ENCODE peak calls at places on chromosomes 16 and 17, in four cellular contexts. U is kidney epithelial cell, F is BE2C, E is GM12865. Y is an unnamed sample.

GRCh38 chr17:59366773-59367656 is 35.6 kb downstream of the YPEL2 start:
- DNase-seq in F (peak; percentile 44), E (no peak), U (no peak), Y (no peak)

GRCh38 chr17:81810476-81810875 is 6.5 kb downstream of the GCGR start:
- DNase-seq in U (no peak), E (no peak), F (no peak), Y (no peak)

GRCh38 chr17:81127133-81127455 is 38.2 kb upstream of the PVALEF start:
- DNase-seq in F (no peak), U (no peak), E (no peak), Y (no peak)

GRCh38 chr16:76195648-76196047 is 81.6 kb upstream of the CNTNAP4 start:
- DNase-seq in F (no peak), E (no peak), U (no peak), Y (no peak)

GRCh38 chr16:73202176-73202729 is 154.3 kb upstream of the ZFHX3 start:
- DNase-seq in U (no peak), F (no peak), E (no peak), Y (no peak)

GRCh38 chr17:72393553-72393952 is 272.7 kb downstream of the SOX9 start:
- DNase-seq in U (peak; percentile 85), E (no peak), F (no peak), Y (no peak)

GRCh38 chr16:4051591-4051990 is 64.7 kb downstream of the ADCY9 start:
- DNase-seq in F (no peak), E (no peak), U (no peak), Y (no peak)

GRCh38 chr17:12927541-12928425 is 90.0 kb downstream of the ELAC2 start:
- DNase-seq in E (no peak), U (no peak), F (no peak), Y (no peak)

GRCh38 chr17:71327376-71328059 is 793.3 kb upstream of the SOX9 start:
- DNase-seq in U (no peak), E (no peak), F (no peak), Y (no peak)

GRCh38 chr17:61415374-61416210 is 15.9 kb downstream of the TBX2 start:
- DNase-seq in U (no peak), F (no peak), E (no peak), Y (no peak)

GRCh38 chr16:9154576-9155410 is 63.3 kb downstream of the HAPSTR1 start:
- DNase-seq in U (no peak), F (no peak), E (no peak), Y (no peak)

GRCh38 chr17:79010304-79010646 is 711 bp upstream of the CANT1 start:
- DNase-seq in F (no peak), U (no peak), E (no peak), Y (no peak)

GRCh38 chr17:41009301-41009760 is 403 bp upstream of the KRTAP3-1 start:
- DNase-seq in U (no peak), E (no peak), F (no peak), Y (no peak)

GRCh38 chr17:20095366-20096080 is 86.4 kb downstream of the SPECC1 start:
- DNase-seq in U (peak; percentile 5), E (no peak), F (peak; percentile 8), Y (no peak)

GRCh38 chr17:8162232-8162996 is at the start of gene VAMP2:
- DNase-seq in U (no peak), F (peak; percentile 76), E (peak; percentile 82), Y (peak; percentile 86)

GRCh38 chr16:72560617-72561016 is 388.7 kb upstream of the PMFBP1 start:
- DNase-seq in E (no peak), F (peak; percentile 18), U (no peak), Y (no peak)

GRCh38 chr17:16378631-16379282 is 2.1 kb upstream of the UBB start:
- DNase-seq in U (no peak), E (no peak), F (no peak), Y (no peak)

GRCh38 chr16:78689536-78689935 is 590.1 kb downstream of the WWOX start:
- DNase-seq in U (no peak), E (no peak), F (no peak), Y (no peak)

GRCh38 chr17:42122371-42123303 is at the start of gene HSPB9:
- DNase-seq in E (no peak), U (no peak), F (no peak), Y (no peak)

GRCh38 chr16:1156983-1157638 is 4.2 kb downstream of the CACNA1H start:
- DNase-seq in F (no peak), U (no peak), E (no peak), Y (no peak)

GRCh38 chr17:57869599-57870282 is 19.9 kb upstream of the MRPS23 start:
- DNase-seq in E (no peak), F (no peak), U (no peak), Y (no peak)

GRCh38 chr17:49217651-49218413 is 7.3 kb downstream of the ABI3 start:
- DNase-seq in F (no peak), U (no peak), E (peak; percentile 94), Y (peak; percentile 89)

GRCh38 chr17:78993241-78993956 is 13.7 kb upstream of the LGALS3BP start:
- DNase-seq in E (peak; percentile 39), F (peak; percentile 79), U (no peak), Y (peak; percentile 74)

GRCh38 chr16:46972971-46973456 is 460 bp downstream of the DNAJA2 start:
- DNase-seq in U (no peak), F (peak; percentile 48), E (peak; percentile 59), Y (peak; percentile 75)

GRCh38 chr17:53818271-53818670 is 4.5 kb upstream of the KIF2B start:
- DNase-seq in U (no peak), E (no peak), F (no peak), Y (no peak)

GRCh38 chr16:87331241-87331801 is 14.1 kb upstream of the C16orf95 start:
- DNase-seq in F (no peak), E (no peak), U (no peak), Y (no peak)

GRCh38 chr17:36008998-36009665 is 7.8 kb upstream of the CCL15 start:
- DNase-seq in F (peak; percentile 17), U (no peak), E (peak; percentile 31), Y (no peak)

GRCh38 chr17:30369995-30370394 is 8.7 kb upstream of the CPD start:
- DNase-seq in F (no peak), U (no peak), E (no peak), Y (no peak)

GRCh38 chr17:63568563-63568962 is 18.3 kb downstream of the DCAF7 start:
- DNase-seq in F (no peak), E (no peak), U (no peak), Y (no peak)

GRCh38 chr17:8154608-8155152 is 2.5 kb upstream of the PER1 start:
- DNase-seq in U (no peak), E (no peak), F (no peak), Y (no peak)

GRCh38 chr17:56983380-56983779 is 5.4 kb downstream of the SCPEP1 start:
- DNase-seq in F (no peak), U (no peak), E (no peak), Y (no peak)

GRCh38 chr17:21036361-21036881 is 6.4 kb downstream of the USP22 start:
- DNase-seq in E (peak; percentile 54), U (no peak), F (no peak), Y (peak; percentile 18)

GRCh38 chr16:64950262-64950661 is 171.6 kb downstream of the CDH11 start:
- DNase-seq in U (no peak), E (no peak), F (no peak), Y (no peak)
- TF ChIP-seq CTCF in U (peak; percentile 14), E (no peak), F (peak; percentile 51), Y (no peak)

GRCh38 chr16:22320572-22321339 is 23.5 kb downstream of the POLR3E start:
- DNase-seq in F (no peak), E (no peak), U (no peak), Y (peak; percentile 17)

GRCh38 chr16:22323173-22323997 is 26.2 kb downstream of the POLR3E start:
- DNase-seq in U (no peak), F (no peak), E (no peak), Y (no peak)

GRCh38 chr16:22322021-22322471 is 24.8 kb downstream of the POLR3E start:
- DNase-seq in F (no peak), E (no peak), U (no peak), Y (no peak)

GRCh38 chr16:22322741-22323140 is 25.5 kb downstream of the POLR3E start:
- DNase-seq in E (no peak), U (no peak), F (no peak), Y (no peak)

GRCh38 chr16:22321340-22322001 is 24.3 kb downstream of the POLR3E start:
- DNase-seq in E (peak; percentile 87), U (peak; percentile 34), F (peak; percentile 72), Y (peak; percentile 86)
- TF ChIP-seq CTCF in E (peak; percentile 91), U (peak; percentile 85), F (peak; percentile 98), Y (peak; percentile 60)

DNA sequence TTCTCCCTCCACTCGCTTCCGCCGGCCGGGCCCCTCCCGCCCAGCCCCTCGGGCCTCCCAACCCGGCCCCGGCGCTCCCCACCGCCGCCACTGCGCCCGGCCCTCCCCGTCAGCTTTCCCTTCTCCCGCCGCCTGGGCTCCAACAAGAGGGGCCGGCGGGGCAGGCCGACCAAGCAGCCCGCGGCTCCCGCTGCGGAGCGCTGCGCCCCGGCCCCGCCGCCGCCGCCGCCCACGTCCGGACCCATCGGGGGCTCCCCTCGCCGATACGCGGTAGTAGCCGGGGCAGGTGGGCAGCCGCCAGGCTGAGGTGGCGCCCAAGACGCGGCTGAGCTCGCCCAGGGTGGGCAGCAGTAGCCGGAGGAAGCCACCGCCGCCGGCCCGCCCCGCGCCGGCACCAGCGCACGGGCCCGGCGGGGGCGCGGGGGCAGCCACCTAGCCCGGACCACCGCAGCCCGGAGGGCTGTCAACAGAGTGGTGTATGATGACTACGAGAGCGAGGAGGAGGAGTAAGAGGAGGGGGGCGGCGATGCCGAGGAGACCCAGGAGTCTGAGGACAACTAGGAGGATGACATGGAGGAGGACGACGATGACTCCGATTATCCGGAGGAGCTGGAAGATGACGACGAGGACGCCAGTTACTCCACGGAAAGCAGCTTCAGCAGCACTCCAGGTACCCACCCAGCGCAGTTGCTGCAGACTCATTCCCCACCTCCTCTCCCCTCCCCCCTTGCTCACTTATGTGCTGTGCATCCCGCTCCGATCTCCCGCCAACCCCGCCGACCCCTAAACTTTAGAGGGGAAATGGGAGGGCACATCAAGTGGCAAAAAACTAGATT is 498 bp downstream of the LRRC37B start:
- DNase-seq in F (peak; percentile 30), U (no peak), E (peak; percentile 45), Y (peak; percentile 59)
- TF ChIP-seq CTCF in F (no peak), U (no peak), E (no peak), Y (no peak)

GRCh38 chr17:75456417-75457046 is at the start of gene TMEM94:
- DNase-seq in E (peak; percentile 98), F (peak; percentile 96), U (peak; percentile 74), Y (peak; percentile 95)

GRCh38 chr17:75459590-75460267 is 3.3 kb downstream of the TMEM94 start:
- DNase-seq in F (no peak), E (peak; percentile 63), U (no peak), Y (no peak)

GRCh38 chr17:75459246-75459589 is 2.8 kb downstream of the TMEM94 start:
- DNase-seq in E (no peak), U (no peak), F (no peak), Y (no peak)

GRCh38 chr17:75455896-75456416 is 479 bp upstream of the TMEM94 start:
- DNase-seq in U (no peak), F (no peak), E (no peak), Y (no peak)

DNA sequence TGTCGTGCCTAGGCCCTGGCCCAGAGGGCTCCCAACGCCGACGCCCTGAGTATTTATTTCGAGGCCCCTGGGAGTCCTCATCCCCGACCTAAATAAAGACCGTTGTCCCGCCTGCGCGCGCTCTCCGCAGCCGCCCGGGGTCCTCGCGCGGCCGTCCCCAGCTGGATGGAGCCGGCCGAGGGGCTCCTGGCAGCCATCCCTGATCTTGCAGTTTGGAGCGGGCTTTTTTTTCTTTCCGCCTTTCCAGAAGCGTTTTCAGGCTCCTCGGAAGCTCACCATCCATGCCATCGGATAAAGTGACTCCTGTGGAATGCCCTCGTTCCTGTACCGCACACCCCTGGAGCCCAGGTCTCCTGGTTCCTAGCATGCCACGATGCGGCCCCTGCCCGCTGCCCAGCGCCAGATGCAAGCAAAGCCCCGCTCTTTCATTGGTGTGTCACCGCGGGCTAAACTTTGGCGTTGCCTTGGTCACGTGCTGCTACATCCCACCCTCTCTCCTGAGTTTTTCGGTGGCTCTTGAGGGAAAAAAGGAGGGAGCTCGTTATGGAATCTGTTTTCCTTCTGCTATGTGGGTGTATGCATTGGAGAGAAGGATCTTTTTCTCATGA is 716 bp downstream of the TMEM94 start:
- DNase-seq in U (no peak), F (peak; percentile 76), E (peak; percentile 20), Y (no peak)
- TF ChIP-seq CTCF in U (no peak), F (no peak), E (no peak), Y (no peak)

Y was measured in GM13976.